ENCODE peak calls at places on chromosomes 3 and 15, in five cellular contexts. F, M, Q, Z and R are unnamed samples.

GRCh38 chr15:29045717-29046116 is 159.9 kb downstream of the APBA2 start:
- DNase-seq in Q (no peak), M (peak; percentile 68), Z (no peak), F (no peak), R (no peak)

GRCh38 chr3:8769088-8769822 is at the start of gene OXTR:
- DNase-seq in M (peak; percentile 77), Z (no peak), Q (peak; percentile 90), F (peak; percentile 92), R (peak; percentile 89)

GRCh38 chr15:99472416-99473145 is 93.2 kb upstream of the MEF2A start:
- DNase-seq in Q (no peak), F (no peak), M (no peak), Z (no peak), R (no peak)

GRCh38 chr15:77974098-77974414 is 103.5 kb downstream of the TBC1D2B start:
- DNase-seq in M (peak; percentile 41), Q (no peak), Z (no peak), F (no peak), R (no peak)

GRCh38 chr15:27707216-27707710 is 391.9 kb downstream of the OCA2 start:
- DNase-seq in M (no peak), F (no peak), Z (no peak), Q (no peak), R (no peak)

GRCh38 chr3:60431599-60431958 is 819.7 kb downstream of the FHIT start:
- DNase-seq in Z (no peak), F (peak; percentile 32), M (peak; percentile 10), Q (peak; percentile 34), R (no peak)

GRCh38 chr3:194930439-194931204 is 244.9 kb downstream of the FAM43A start:
- DNase-seq in Z (peak; percentile 85), M (peak; percentile 87), F (no peak), Q (no peak), R (no peak)

GRCh38 chr3:184526158-184526483 is 35.5 kb upstream of the EPHB3 start:
- DNase-seq in F (no peak), Q (no peak), Z (no peak), M (no peak), R (no peak)

GRCh38 chr15:80495406-80495942 is 91.3 kb downstream of the ARNT2 start:
- DNase-seq in Z (no peak), F (no peak), Q (no peak), M (no peak), R (no peak)

GRCh38 chr3:160601288-160601687 is 35.9 kb upstream of the KPNA4 start:
- DNase-seq in Q (no peak), M (peak; percentile 2), Z (no peak), F (no peak), R (no peak)

GRCh38 chr15:71822890-71823289 is 12.5 kb downstream of the NR2E3 start:
- DNase-seq in M (no peak), Z (no peak), F (no peak), Q (no peak), R (no peak)

GRCh38 chr15:61916104-61916503 is 144.1 kb downstream of the VPS13C start:
- DNase-seq in Z (no peak), M (peak; percentile 59), Q (no peak), F (no peak), R (no peak)

GRCh38 chr3:52890735-52891134 is 6.6 kb downstream of the STIMATE start:
- DNase-seq in Q (no peak), Z (no peak), F (no peak), M (no peak), R (no peak)

GRCh38 chr3:186467969-186468368 is 76.2 kb downstream of the CRYGS start:
- DNase-seq in F (no peak), Q (no peak), Z (no peak), M (no peak), R (no peak)

GRCh38 chr3:8499181-8499611 is 2.4 kb upstream of the LMCD1 start:
- DNase-seq in Z (peak; percentile 89), Q (peak; percentile 78), F (peak; percentile 90), M (peak; percentile 84), R (no peak)

GRCh38 chr3:118080886-118081285 is 953.8 kb downstream of the IGSF11 start:
- DNase-seq in Z (no peak), Q (no peak), M (no peak), F (peak; percentile 25), R (no peak)

GRCh38 chr15:64895285-64896065 is 16.2 kb upstream of the ANKDD1A start:
- DNase-seq in F (no peak), M (no peak), Q (no peak), Z (no peak), R (peak; percentile 90)

GRCh38 chr3:71285086-71285485 is 298.4 kb downstream of the FOXP1 start:
- DNase-seq in Q (no peak), M (no peak), Z (no peak), F (no peak), R (no peak)

GRCh38 chr3:122952509-122952908 is 75.1 kb downstream of the SEMA5B start:
- DNase-seq in F (peak; percentile 37), M (no peak), Z (peak; percentile 87), Q (peak; percentile 59), R (peak; percentile 66)

GRCh38 chr3:2375371-2375770 is 276.7 kb downstream of the CNTN4 start:
- DNase-seq in Z (no peak), M (no peak), F (peak; percentile 8), Q (no peak), R (no peak)

GRCh38 chr15:88331291-88331690 is 74.8 kb upstream of the NTRK3 start:
- DNase-seq in M (no peak), Q (peak; percentile 91), F (peak; percentile 90), Z (no peak), R (peak; percentile 91)

GRCh38 chr15:29913528-29914135 is 91.4 kb upstream of the TJP1 start:
- DNase-seq in Q (no peak), F (no peak), M (peak; percentile 49), Z (no peak), R (no peak)

GRCh38 chr3:101377796-101378195 is 57.4 kb upstream of the IMPG2 start:
- DNase-seq in F (no peak), Z (no peak), M (peak; percentile 60), Q (no peak), R (no peak)

GRCh38 chr3:50654196-50654595 is 20.5 kb upstream of the DOCK3 start:
- DNase-seq in Z (no peak), Q (no peak), M (no peak), F (no peak), R (no peak)

GRCh38 chr3:149813367-149814281 is 609 bp downstream of the RNF13 start:
- DNase-seq in Q (peak; percentile 58), F (peak; percentile 64), Z (peak; percentile 73), M (peak; percentile 39), R (peak; percentile 75)

GRCh38 chr3:189096092-189096491 is 75.7 kb upstream of the TPRG1 start:
- DNase-seq in M (no peak), Q (no peak), Z (no peak), F (no peak), R (no peak)
- H3K27ac ChIP-seq in M (no peak overlapping the region), Q (no peak overlapping the region), Z (no peak overlapping the region), F (no peak overlapping the region), R (no peak overlapping the region)

GRCh38 chr15:101220060-101220459 is 31.8 kb downstream of the CHSY1 start:
- DNase-seq in M (no peak), Q (no peak), Z (no peak), F (no peak), R (no peak)
- H4K20me1 ChIP-seq in M (peaks cover 96% of the 10 kb centered on the region), Q (no peaks in the 10 kb centered on the region), Z (peaks cover 13% of the 10 kb centered on the region), F (peaks cover 93% of the 10 kb centered on the region), R (peaks cover 44% of the 10 kb centered on the region)

GRCh38 chr15:68289057-68289456 is 11.5 kb downstream of the FEM1B start:
- DNase-seq in Z (no peak), F (no peak), Q (no peak), M (no peak), R (no peak)

GRCh38 chr15:68286256-68286655 is 8.7 kb downstream of the FEM1B start:
- DNase-seq in Q (no peak), M (no peak), Z (no peak), F (no peak), R (no peak)

GRCh38 chr15:68283401-68283800 is 5.9 kb downstream of the FEM1B start:
- DNase-seq in M (no peak), F (no peak), Q (no peak), Z (no peak), R (no peak)

GRCh38 chr15:68289621-68290352 is 12.2 kb downstream of the FEM1B start:
- DNase-seq in Z (no peak), Q (no peak), F (no peak), M (no peak), R (no peak)

DNA sequence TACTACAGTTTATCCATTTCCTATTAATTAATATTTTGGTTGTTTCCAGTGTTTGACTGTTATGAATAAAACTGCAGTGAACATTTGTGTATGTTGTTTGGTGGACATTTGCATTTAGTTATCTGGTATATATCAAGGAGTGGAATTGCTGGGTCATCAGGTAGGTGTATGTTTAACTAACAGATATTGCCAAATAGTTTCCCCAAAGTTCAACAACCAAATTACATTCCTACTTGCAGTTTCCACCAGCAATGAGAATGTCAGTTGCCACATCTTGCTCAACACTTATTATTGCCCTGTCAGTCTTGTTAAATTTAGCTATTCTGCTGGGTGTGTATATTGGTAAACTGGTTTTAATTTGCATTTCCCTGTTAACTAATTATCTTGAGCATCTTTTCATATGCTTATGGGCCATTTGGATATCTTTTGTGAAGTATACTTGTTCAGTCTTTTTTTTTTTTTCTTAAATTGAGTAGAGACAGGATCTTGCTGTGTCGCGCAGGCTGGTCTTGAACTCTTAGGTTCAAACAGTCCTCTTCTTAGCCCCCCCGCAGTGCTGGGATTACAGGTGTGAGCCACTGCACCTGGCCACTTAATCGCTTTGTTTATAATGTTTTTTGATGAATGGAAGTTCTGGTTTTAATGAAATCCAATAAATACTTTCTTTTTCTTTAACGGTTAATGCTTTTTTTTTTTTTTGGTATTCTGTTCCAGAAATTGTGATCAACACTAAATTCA is 7.9 kb downstream of the FEM1B start:
- DNase-seq in M (no peak), F (no peak), Z (peak; percentile 61), Q (no peak), R (no peak)
- H3K4me1 ChIP-seq in M (peaks cover 8% of the 10 kb centered on the region), F (peaks cover 5% of the 10 kb centered on the region), Z (peaks cover 23% of the 10 kb centered on the region), Q (peaks cover 4% of the 10 kb centered on the region), R (peaks cover 32% of the 10 kb centered on the region)

GRCh38 chr3:159266779-159267178 is 464.9 kb downstream of the MFSD1 start:
- DNase-seq in M (no peak), F (peak; percentile 84), Q (peak; percentile 75), Z (no peak), R (peak; percentile 83)
- H3K27ac ChIP-seq in M (no peak overlapping the region), F (no peak overlapping the region), Q (no peak overlapping the region), Z (no peak overlapping the region), R (no peak overlapping the region)

GRCh38 chr3:98874602-98875249 is 26.8 kb downstream of the DCBLD2 start:
- DNase-seq in M (no peak), Q (no peak), Z (no peak), F (no peak), R (no peak)
- H4K20me1 ChIP-seq in M (peaks cover 98% of the 10 kb centered on the region), Q (no peaks in the 10 kb centered on the region), Z (no peaks in the 10 kb centered on the region), F (no peaks in the 10 kb centered on the region), R (no peaks in the 10 kb centered on the region)